ENCODE peak calls at places on chromosomes 12 and 14, in six cellular contexts. One of them, this sample, is unnamed.

GRCh38 chr12:52494100-52494499 is 1.0 kb upstream of the KRT6A start:
- DNase-seq in astrocyte of the spinal cord: no peak
- DNase-seq in left lung: no peak
- DNase-seq in SK-N-SH: no peak
- DNase-seq in lower leg skin: no peak
- DNase-seq in AG04450: no peak
- DNase-seq in this sample: no peak

GRCh38 chr12:123024819-123025391 is 44.4 kb downstream of the ARL6IP4 start:
- DNase-seq in lower leg skin: no peak
- DNase-seq in left lung: no peak
- DNase-seq in SK-N-SH: no peak
- DNase-seq in AG04450: no peak
- DNase-seq in astrocyte of the spinal cord: peak
- DNase-seq in this sample: peak

GRCh38 chr12:132834181-132834711 is 5.6 kb upstream of the GOLGA3 start:
- DNase-seq in left lung: no peak
- DNase-seq in astrocyte of the spinal cord: no peak
- DNase-seq in SK-N-SH: no peak
- DNase-seq in AG04450: no peak
- DNase-seq in lower leg skin: no peak
- DNase-seq in this sample: no peak

GRCh38 chr14:89236846-89237245 is 180.2 kb downstream of the FOXN3 start:
- DNase-seq in lower leg skin: no peak
- DNase-seq in SK-N-SH: no peak
- DNase-seq in left lung: no peak
- DNase-seq in astrocyte of the spinal cord: no peak
- DNase-seq in AG04450: no peak
- DNase-seq in this sample: no peak

GRCh38 chr12:33529810-33530209 is 90.2 kb upstream of the SYT10 start:
- DNase-seq in astrocyte of the spinal cord: no peak
- DNase-seq in AG04450: no peak
- DNase-seq in left lung: no peak
- DNase-seq in lower leg skin: no peak
- DNase-seq in SK-N-SH: no peak
- DNase-seq in this sample: no peak

GRCh38 chr12:111330800-111331752 is 37.8 kb downstream of the PHETA1 start:
- DNase-seq in SK-N-SH: no peak
- DNase-seq in lower leg skin: no peak
- DNase-seq in astrocyte of the spinal cord: peak
- DNase-seq in left lung: no peak
- DNase-seq in AG04450: peak
- DNase-seq in this sample: no peak

GRCh38 chr12:13124661-13125505 is 21.4 kb upstream of the GSG1 start:
- DNase-seq in left lung: no peak
- DNase-seq in lower leg skin: no peak
- DNase-seq in AG04450: peak
- DNase-seq in SK-N-SH: no peak
- DNase-seq in astrocyte of the spinal cord: no peak
- DNase-seq in this sample: no peak

GRCh38 chr12:53378705-53379388 is 1.1 kb upstream of the SP1 start:
- DNase-seq in left lung: no peak
- DNase-seq in astrocyte of the spinal cord: no peak
- DNase-seq in lower leg skin: no peak
- DNase-seq in SK-N-SH: no peak
- DNase-seq in AG04450: no peak
- DNase-seq in this sample: no peak

GRCh38 chr14:95282354-95282985 is 37.2 kb downstream of the CLMN start:
- DNase-seq in lower leg skin: no peak
- DNase-seq in SK-N-SH: no peak
- DNase-seq in left lung: no peak
- DNase-seq in astrocyte of the spinal cord: no peak
- DNase-seq in AG04450: no peak
- DNase-seq in this sample: no peak

GRCh38 chr14:36070056-36071043 is 106.2 kb downstream of the PTCSC3 start:
- DNase-seq in astrocyte of the spinal cord: peak
- DNase-seq in SK-N-SH: peak
- DNase-seq in left lung: peak
- DNase-seq in AG04450: peak
- DNase-seq in lower leg skin: no peak
- DNase-seq in this sample: peak

GRCh38 chr12:108236366-108236765 is 102.7 kb downstream of the CMKLR1 start:
- DNase-seq in lower leg skin: no peak
- DNase-seq in left lung: no peak
- DNase-seq in astrocyte of the spinal cord: no peak
- DNase-seq in AG04450: no peak
- DNase-seq in SK-N-SH: no peak
- DNase-seq in this sample: no peak

GRCh38 chr12:49470986-49471385 is 67.8 kb upstream of the KCNH3 start:
- DNase-seq in left lung: no peak
- DNase-seq in SK-N-SH: no peak
- DNase-seq in AG04450: no peak
- DNase-seq in astrocyte of the spinal cord: no peak
- DNase-seq in lower leg skin: no peak
- DNase-seq in this sample: no peak

GRCh38 chr14:54450535-54450934 is 9.4 kb upstream of the CNIH1 start:
- DNase-seq in SK-N-SH: peak
- DNase-seq in left lung: no peak
- DNase-seq in astrocyte of the spinal cord: peak
- DNase-seq in lower leg skin: peak
- DNase-seq in AG04450: no peak
- DNase-seq in this sample: no peak

GRCh38 chr14:29215853-29216252 is 449.3 kb downstream of the FOXG1 start:
- DNase-seq in AG04450: no peak
- DNase-seq in lower leg skin: no peak
- DNase-seq in left lung: no peak
- DNase-seq in SK-N-SH: no peak
- DNase-seq in astrocyte of the spinal cord: no peak
- DNase-seq in this sample: no peak

GRCh38 chr12:66111605-66112004 is 18.9 kb downstream of the LLPH start:
- DNase-seq in SK-N-SH: no peak
- DNase-seq in left lung: no peak
- DNase-seq in lower leg skin: no peak
- DNase-seq in AG04450: no peak
- DNase-seq in astrocyte of the spinal cord: no peak
- DNase-seq in this sample: no peak

GRCh38 chr14:50121506-50121905 is 5.1 kb upstream of the VCPKMT start:
- DNase-seq in lower leg skin: no peak
- DNase-seq in SK-N-SH: no peak
- DNase-seq in AG04450: no peak
- DNase-seq in left lung: no peak
- DNase-seq in astrocyte of the spinal cord: no peak
- DNase-seq in this sample: no peak

GRCh38 chr12:31021181-31021580 is 52.5 kb upstream of the DDX11 start:
- DNase-seq in astrocyte of the spinal cord: no peak
- DNase-seq in AG04450: no peak
- DNase-seq in left lung: no peak
- DNase-seq in lower leg skin: no peak
- DNase-seq in SK-N-SH: no peak
- DNase-seq in this sample: no peak

GRCh38 chr12:3641428-3641883 is 111.5 kb downstream of the CRACR2A start:
- DNase-seq in lower leg skin: no peak
- DNase-seq in astrocyte of the spinal cord: peak
- DNase-seq in left lung: no peak
- DNase-seq in AG04450: no peak
- DNase-seq in SK-N-SH: no peak
- DNase-seq in this sample: no peak

GRCh38 chr12:52673713-52674415 is 6.3 kb downstream of the KRT1 start:
- DNase-seq in SK-N-SH: no peak
- DNase-seq in left lung: no peak
- DNase-seq in AG04450: no peak
- DNase-seq in astrocyte of the spinal cord: no peak
- DNase-seq in lower leg skin: no peak
- DNase-seq in this sample: no peak

GRCh38 chr12:26011099-26011498 is 52.6 kb downstream of the RASSF8 start:
- DNase-seq in lower leg skin: no peak
- DNase-seq in SK-N-SH: no peak
- DNase-seq in AG04450: peak
- DNase-seq in astrocyte of the spinal cord: peak
- DNase-seq in left lung: no peak
- DNase-seq in this sample: no peak

GRCh38 chr12:114696443-114697245 is 12.7 kb upstream of the TBX3 start:
- DNase-seq in AG04450: no peak
- DNase-seq in SK-N-SH: no peak
- DNase-seq in left lung: no peak
- DNase-seq in lower leg skin: no peak
- DNase-seq in astrocyte of the spinal cord: no peak
- DNase-seq in this sample: no peak

GRCh38 chr14:34571771-34572170 is 32.3 kb upstream of the EAPP start:
- DNase-seq in left lung: peak
- DNase-seq in lower leg skin: no peak
- DNase-seq in AG04450: no peak
- DNase-seq in astrocyte of the spinal cord: no peak
- DNase-seq in SK-N-SH: no peak
- DNase-seq in this sample: no peak

GRCh38 chr12:62693291-62694040 is 226.8 kb downstream of the MON2 start:
- DNase-seq in SK-N-SH: no peak
- DNase-seq in astrocyte of the spinal cord: no peak
- DNase-seq in left lung: no peak
- DNase-seq in AG04450: no peak
- DNase-seq in lower leg skin: no peak
- DNase-seq in this sample: no peak

GRCh38 chr12:62767946-62768345 is 167.0 kb downstream of the PPM1H start:
- DNase-seq in lower leg skin: no peak
- DNase-seq in astrocyte of the spinal cord: no peak
- DNase-seq in AG04450: no peak
- DNase-seq in SK-N-SH: no peak
- DNase-seq in left lung: no peak
- DNase-seq in this sample: no peak

GRCh38 chr14:98208074-98208675 is 1063.8 kb downstream of the BCL11B start:
- DNase-seq in AG04450: no peak
- DNase-seq in SK-N-SH: no peak
- DNase-seq in lower leg skin: no peak
- DNase-seq in left lung: no peak
- DNase-seq in astrocyte of the spinal cord: no peak
- DNase-seq in this sample: no peak

GRCh38 chr14:85234626-85235025 is 295.3 kb upstream of the FLRT2 start:
- DNase-seq in SK-N-SH: no peak
- DNase-seq in astrocyte of the spinal cord: no peak
- DNase-seq in lower leg skin: no peak
- DNase-seq in left lung: no peak
- DNase-seq in AG04450: no peak
- DNase-seq in this sample: no peak

GRCh38 chr14:85235868-85236267 is 294.1 kb upstream of the FLRT2 start:
- DNase-seq in AG04450: no peak
- DNase-seq in lower leg skin: no peak
- DNase-seq in SK-N-SH: no peak
- DNase-seq in left lung: no peak
- DNase-seq in astrocyte of the spinal cord: no peak
- DNase-seq in this sample: no peak

GRCh38 chr14:85233756-85234545 is 296.0 kb upstream of the FLRT2 start:
- DNase-seq in AG04450: no peak
- DNase-seq in astrocyte of the spinal cord: peak
- DNase-seq in lower leg skin: no peak
- DNase-seq in left lung: no peak
- DNase-seq in SK-N-SH: no peak
- DNase-seq in this sample: no peak
- H3K4me3 ChIP-seq in AG04450: no peak
- H3K4me3 ChIP-seq in astrocyte of the spinal cord: no peak
- H3K4me3 ChIP-seq in lower leg skin: no peak
- H3K4me3 ChIP-seq in left lung: no peak
- H3K4me3 ChIP-seq in SK-N-SH: no peak
- H3K4me3 ChIP-seq in this sample: no peak

GRCh38 chr12:47904647-47905312 is at the start of gene VDR:
- DNase-seq in lower leg skin: peak
- DNase-seq in astrocyte of the spinal cord: peak
- DNase-seq in AG04450: peak
- DNase-seq in SK-N-SH: peak
- DNase-seq in left lung: peak
- DNase-seq in this sample: peak

GRCh38 chr12:47903927-47904646 is 707 bp downstream of the VDR start:
- DNase-seq in SK-N-SH: no peak
- DNase-seq in lower leg skin: peak
- DNase-seq in AG04450: peak
- DNase-seq in left lung: peak
- DNase-seq in astrocyte of the spinal cord: peak
- DNase-seq in this sample: peak

GRCh38 chr12:47907851-47908454 is 3.2 kb upstream of the VDR start:
- DNase-seq in SK-N-SH: no peak
- DNase-seq in astrocyte of the spinal cord: no peak
- DNase-seq in left lung: no peak
- DNase-seq in AG04450: no peak
- DNase-seq in lower leg skin: no peak
- DNase-seq in this sample: no peak

GRCh38 chr12:47903151-47903611 is 1.6 kb downstream of the VDR start:
- DNase-seq in lower leg skin: peak
- DNase-seq in AG04450: peak
- DNase-seq in SK-N-SH: no peak
- DNase-seq in left lung: no peak
- DNase-seq in astrocyte of the spinal cord: peak
- DNase-seq in this sample: no peak

DNA sequence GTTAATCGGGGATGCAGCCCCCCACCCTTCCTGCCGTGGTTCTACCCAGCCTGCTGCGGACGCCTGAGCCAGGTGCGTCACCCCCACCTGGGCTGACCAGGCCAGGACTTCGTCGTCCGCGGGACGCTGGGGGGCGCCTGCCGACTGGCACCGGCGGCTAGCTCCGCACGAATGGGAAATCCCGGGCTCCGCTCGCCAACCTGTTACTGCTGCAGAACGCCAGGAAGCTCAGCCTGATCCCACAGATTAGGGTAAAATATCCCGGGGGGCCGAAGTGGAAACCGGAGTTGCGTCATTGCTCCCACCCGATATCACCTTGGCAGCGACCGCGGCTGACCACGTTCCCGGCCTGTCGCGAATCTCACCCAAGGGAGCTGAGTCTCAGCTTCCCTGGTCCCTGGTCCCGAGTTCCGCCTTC is 528 bp upstream of the VDR start:
- DNase-seq in lower leg skin: no peak
- DNase-seq in SK-N-SH: peak
- DNase-seq in left lung: peak
- DNase-seq in AG04450: no peak
- DNase-seq in astrocyte of the spinal cord: peak
- DNase-seq in this sample: peak
- TF ChIP-seq CTCF in lower leg skin: no peak
- TF ChIP-seq CTCF in SK-N-SH: peak
- TF ChIP-seq CTCF in left lung: peak
- TF ChIP-seq CTCF in AG04450: peak
- TF ChIP-seq CTCF in astrocyte of the spinal cord: peak
- TF ChIP-seq CTCF in this sample: peak

GRCh38 chr12:27331927-27332324 is 710 bp upstream of the BMAL2 start:
- DNase-seq in AG04450: no peak
- DNase-seq in left lung: no peak
- DNase-seq in SK-N-SH: no peak
- DNase-seq in lower leg skin: no peak
- DNase-seq in astrocyte of the spinal cord: peak
- DNase-seq in this sample: no peak
- H3K4me3 ChIP-seq in AG04450: peak
- H3K4me3 ChIP-seq in left lung: no peak
- H3K4me3 ChIP-seq in SK-N-SH: peak
- H3K4me3 ChIP-seq in lower leg skin: no peak
- H3K4me3 ChIP-seq in astrocyte of the spinal cord: peak
- H3K4me3 ChIP-seq in this sample: no peak

DNA sequence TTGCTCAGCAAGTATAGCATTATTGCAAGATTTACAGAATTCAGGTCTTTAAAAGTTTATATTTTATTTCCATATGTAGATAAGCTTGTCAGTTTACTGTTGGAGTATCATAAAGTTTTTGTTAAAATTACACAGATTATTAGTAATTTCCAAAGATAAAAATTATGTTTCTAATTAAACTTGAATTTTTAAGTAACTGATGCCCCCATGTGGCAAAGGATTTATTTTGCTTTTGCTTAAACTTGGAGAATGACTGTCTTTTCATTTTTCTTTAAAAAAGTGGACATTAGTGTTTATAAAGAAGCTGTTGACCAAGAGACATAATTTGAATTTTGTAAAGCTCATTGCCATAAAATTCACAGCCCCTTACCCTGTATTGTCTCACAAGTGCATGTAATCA is 45.8 kb downstream of the ETNK1 start:
- DNase-seq in SK-N-SH: no peak
- DNase-seq in left lung: no peak
- DNase-seq in astrocyte of the spinal cord: peak
- DNase-seq in AG04450: no peak
- DNase-seq in lower leg skin: no peak
- DNase-seq in this sample: no peak
- TF ChIP-seq CTCF in SK-N-SH: peak
- TF ChIP-seq CTCF in left lung: no peak
- TF ChIP-seq CTCF in astrocyte of the spinal cord: peak
- TF ChIP-seq CTCF in AG04450: no peak
- TF ChIP-seq CTCF in lower leg skin: no peak
- TF ChIP-seq CTCF in this sample: peak

This sample was measured in upper lobe of right lung.